ENCODE peak calls at places on chromosomes 3 and 15, in six cellular contexts. B is CD4-positive, alpha-beta T cell; N is hepatocyte; K is esophagus muscularis mucosa; V is body of pancreas; M is H9. I is an unnamed sample.

GRCh38 chr3:59914251-59914650 is 864.4 kb upstream of the CFAP20DC start:
- DNase-seq in N (no peak), K (no peak), B (no peak), V (no peak), M (no peak), I (no peak)

GRCh38 chr3:56411147-56411546 is 57.1 kb downstream of the ERC2 start:
- DNase-seq in N (no peak), V (no peak), K (no peak), M (no peak), B (no peak), I (no peak)

GRCh38 chr3:4898454-4899313 is 80.6 kb upstream of the BHLHE40 start:
- DNase-seq in B (no peak), V (no peak), N (no peak), K (no peak), M (no peak), I (no peak)

GRCh38 chr3:39288300-39288808 is 8.5 kb upstream of the CX3CR1 start:
- DNase-seq in V (peak), N (peak), K (no peak), B (peak), M (peak), I (peak)

GRCh38 chr3:143634991-143635390 is 213.3 kb downstream of the SLC9A9 start:
- DNase-seq in K (no peak), M (no peak), B (no peak), N (no peak), V (peak), I (no peak)

GRCh38 chr3:186109897-186110803 is 1.3 kb upstream of the ETV5 start:
- DNase-seq in K (no peak), M (peak), N (peak), V (peak), B (no peak), I (peak)

GRCh38 chr15:68641376-68641775 is 62.6 kb downstream of the CORO2B start:
- DNase-seq in V (no peak), M (no peak), B (no peak), K (no peak), N (no peak), I (no peak)

GRCh38 chr15:34737379-34737928 is 17.3 kb downstream of the GJD2 start:
- DNase-seq in V (no peak), M (no peak), K (no peak), B (no peak), N (no peak), I (no peak)

GRCh38 chr15:62391565-62392262 is 226.6 kb upstream of the C2CD4B start:
- DNase-seq in N (peak), M (peak), V (peak), K (no peak), B (no peak), I (peak)

GRCh38 chr15:81957698-81958097 is 88.1 kb downstream of the MEX3B start:
- DNase-seq in N (no peak), B (no peak), K (no peak), V (no peak), M (no peak), I (no peak)

GRCh38 chr15:47360296-47360695 is 357.0 kb upstream of the SEMA6D start:
- DNase-seq in N (no peak), K (no peak), M (no peak), V (no peak), B (no peak), I (no peak)

GRCh38 chr15:59364238-59364637 is 8.4 kb downstream of the MYO1E start:
- DNase-seq in K (no peak), M (no peak), V (no peak), N (no peak), B (no peak), I (no peak)

GRCh38 chr15:80478075-80478474 is 73.9 kb downstream of the ARNT2 start:
- DNase-seq in V (no peak), M (no peak), B (no peak), K (no peak), N (no peak), I (no peak)

GRCh38 chr3:50503947-50504346 is 513 bp upstream of the CACNA2D2 start:
- DNase-seq in V (no peak), N (no peak), K (no peak), B (no peak), M (no peak), I (no peak)

GRCh38 chr15:52146776-52147175 is 34.2 kb upstream of the BCL2L10 start:
- DNase-seq in B (no peak), K (no peak), M (no peak), N (no peak), V (no peak), I (no peak)

GRCh38 chr15:81752149-81752942 is 293.5 kb downstream of the MEX3B start:
- DNase-seq in B (no peak), M (no peak), N (peak), V (peak), K (no peak), I (no peak)

GRCh38 chr15:100170280-100170654 is 171.5 kb downstream of the ADAMTS17 start:
- DNase-seq in B (no peak), N (no peak), V (no peak), K (no peak), M (no peak), I (no peak)

GRCh38 chr3:4078903-4079302 is 224.3 kb upstream of the SETMAR start:
- DNase-seq in M (no peak), K (no peak), N (no peak), V (no peak), B (no peak), I (no peak)

GRCh38 chr15:33587773-33588172 is 277.0 kb downstream of the RYR3 start:
- DNase-seq in B (no peak), K (no peak), M (no peak), V (no peak), N (no peak), I (no peak)

GRCh38 chr15:101017041-101017754 is 98.0 kb downstream of the LRRK1 start:
- DNase-seq in M (peak), V (no peak), B (no peak), N (no peak), K (peak), I (no peak)

GRCh38 chr15:69783211-69783610 is 314.5 kb downstream of the TLE3 start:
- DNase-seq in V (no peak), M (no peak), K (no peak), B (no peak), N (no peak), I (no peak)

GRCh38 chr3:120357807-120358206 is 8.7 kb upstream of the LRRC58 start:
- DNase-seq in K (no peak), B (no peak), V (no peak), M (no peak), N (no peak), I (no peak)

GRCh38 chr3:190036631-190037030 is 84.1 kb downstream of the P3H2 start:
- DNase-seq in M (no peak), V (no peak), K (no peak), N (peak), B (no peak), I (no peak)

GRCh38 chr3:67593761-67594234 is 60.6 kb downstream of the SUCLG2 start:
- DNase-seq in V (no peak), K (no peak), M (peak), B (no peak), N (no peak), I (no peak)

GRCh38 chr3:185935465-185936263 is 2.1 kb downstream of the TRA2B start:
- DNase-seq in N (no peak), K (no peak), V (no peak), B (no peak), M (no peak), I (no peak)

GRCh38 chr3:129474986-129475804 is 35.2 kb downstream of the IFT122 start:
- DNase-seq in V (no peak), N (no peak), B (no peak), M (no peak), K (no peak), I (no peak)

DNA sequence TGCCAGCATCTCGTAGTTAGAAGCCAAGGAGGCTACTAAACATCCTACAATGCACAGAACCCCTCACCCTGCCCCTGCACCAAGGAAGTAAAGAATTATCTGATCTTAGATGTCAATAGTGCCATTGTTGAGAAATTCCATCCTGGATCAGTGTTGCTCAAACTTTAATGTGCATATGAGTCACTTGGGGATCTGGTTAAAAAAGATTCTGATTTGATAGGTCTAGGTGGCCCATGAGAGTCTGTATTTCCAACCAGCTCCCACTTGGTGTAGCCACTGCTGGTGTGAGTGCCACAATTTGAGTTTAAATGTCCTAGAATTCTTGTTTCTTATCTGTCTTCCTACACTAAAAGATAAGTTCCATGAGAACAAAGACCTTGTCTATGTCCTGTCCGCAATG is 43.7 kb downstream of the TMEM45A start:
- DNase-seq in N (no peak), K (no peak), V (no peak), M (no peak), B (no peak), I (no peak)
- H3K27ac ChIP-seq in N (peak), K (no peak), V (no peak), M (no peak), B (no peak), I (no peak)

GRCh38 chr15:75036269-75036668 is 12.9 kb downstream of the PPCDC start:
- DNase-seq in M (peak), K (no peak), V (no peak), N (peak), B (no peak), I (no peak)
- H3K27ac ChIP-seq in M (no peak), K (no peak), V (no peak), N (peak), B (no peak), I (no peak)

GRCh38 chr15:89243691-89244511 is at the start of gene FANCI:
- DNase-seq in V (peak), B (peak), M (peak), K (peak), N (peak), I (peak)
- H3K27ac ChIP-seq in V (no peak), B (no peak), M (no peak), K (peak), N (peak), I (peak)

GRCh38 chr3:114481113-114481512 is 187.3 kb downstream of the TIGIT start:
- DNase-seq in N (no peak), V (no peak), B (no peak), K (no peak), M (no peak), I (no peak)

GRCh38 chr3:114478806-114479205 is 185.0 kb downstream of the TIGIT start:
- DNase-seq in B (no peak), N (no peak), M (no peak), K (no peak), V (no peak), I (no peak)

GRCh38 chr3:114484895-114485294 is 191.1 kb downstream of the TIGIT start:
- DNase-seq in V (no peak), B (no peak), M (no peak), K (no peak), N (no peak), I (no peak)

GRCh38 chr3:114480442-114480841 is 186.6 kb downstream of the TIGIT start:
- DNase-seq in K (no peak), B (no peak), M (no peak), V (no peak), N (peak), I (no peak)
- H3K27ac ChIP-seq in K (no peak), B (no peak), M (no peak), V (no peak), N (no peak), I (no peak)

GRCh38 chr3:12237076-12237475 is 51.8 kb upstream of the PPARG start:
- DNase-seq in K (no peak), M (no peak), V (no peak), N (no peak), B (no peak), I (no peak)

GRCh38 chr3:12239301-12239700 is 49.6 kb upstream of the PPARG start:
- DNase-seq in B (no peak), K (no peak), M (no peak), N (no peak), V (no peak), I (no peak)

GRCh38 chr3:12235691-12236090 is 53.2 kb upstream of the PPARG start:
- DNase-seq in K (no peak), V (no peak), N (no peak), B (no peak), M (no peak), I (no peak)

GRCh38 chr3:12234906-12235305 is 54.0 kb upstream of the PPARG start:
- DNase-seq in N (no peak), M (no peak), B (no peak), V (no peak), K (no peak), I (no peak)

GRCh38 chr3:12237912-12238650 is 50.8 kb upstream of the PPARG start:
- DNase-seq in K (no peak), V (no peak), N (no peak), B (no peak), M (no peak), I (no peak)
- H3K27ac ChIP-seq in K (no peak), V (no peak), N (no peak), B (no peak), M (no peak), I (no peak)

GRCh38 chr3:48464713-48465221 is 18.2 kb downstream of the ATRIP start:
- DNase-seq in M (peak), B (no peak), V (peak), N (no peak), K (no peak), I (no peak)
- H3K27ac ChIP-seq in M (no peak), B (peak), V (peak), N (peak), K (peak), I (no peak)

DNA sequence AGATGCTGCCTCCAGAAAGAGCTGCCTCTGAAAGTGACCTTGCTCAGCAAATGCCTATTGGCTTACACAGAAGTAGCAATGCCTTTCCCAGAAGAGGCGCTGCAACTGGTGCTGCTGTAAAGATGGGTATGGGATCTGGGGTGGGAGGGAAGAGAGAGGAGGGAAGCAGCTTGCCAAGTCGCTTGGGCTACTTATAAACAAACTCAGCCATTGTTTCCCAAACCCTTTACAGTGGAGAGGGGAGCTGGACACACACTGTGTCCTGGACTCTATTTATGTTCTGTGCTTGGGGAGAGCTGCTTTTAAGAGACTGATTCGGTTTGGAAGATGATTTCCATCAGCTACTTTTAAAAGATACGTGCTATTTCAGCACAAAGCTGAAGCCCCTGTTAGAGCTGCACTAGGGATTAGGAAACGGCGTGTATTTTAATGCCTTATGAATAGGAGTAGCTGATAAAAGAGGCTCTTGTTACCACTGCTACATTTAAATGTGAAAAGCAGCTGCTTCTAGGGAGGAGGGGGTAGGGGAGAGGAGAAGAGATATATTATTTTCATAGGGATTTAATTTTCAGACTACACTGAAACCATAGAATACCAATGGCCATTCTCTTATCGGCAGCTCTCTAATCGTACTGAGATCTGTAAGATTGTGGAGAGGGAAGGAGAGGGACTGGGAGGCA is 440.6 kb downstream of the MCTP2 start:
- DNase-seq in B (no peak), K (peak), N (peak), V (no peak), M (peak), I (no peak)
- H3K27ac ChIP-seq in B (no peak), K (peak), N (peak), V (no peak), M (no peak), I (no peak)

DNA sequence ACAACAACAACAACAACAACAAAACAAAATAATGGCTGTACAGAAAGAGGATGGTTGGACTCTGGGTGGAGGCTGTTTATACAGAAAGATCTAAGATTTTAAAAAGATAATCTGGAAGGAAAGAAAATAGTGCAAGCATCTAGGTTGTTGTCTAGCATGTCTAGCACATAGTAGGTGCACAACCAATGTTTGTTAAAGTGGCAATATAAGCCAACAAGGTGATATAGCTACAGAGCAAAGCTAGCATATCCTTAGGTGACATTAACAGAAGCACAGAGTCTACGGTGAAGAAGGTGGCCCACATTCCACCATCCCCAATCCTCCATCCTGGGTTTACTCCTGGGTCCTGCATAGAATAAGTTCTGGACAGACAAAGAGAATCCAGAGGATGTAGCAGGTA is 4.7 kb downstream of the TMEM40 start:
- DNase-seq in N (no peak), V (no peak), K (no peak), M (no peak), B (no peak), I (no peak)
- H3K27ac ChIP-seq in N (no peak), V (no peak), K (no peak), M (no peak), B (no peak), I (no peak)

I was measured in CD8-positive, alpha-beta memory T cell.